ENCODE peak calls at places on chromosomes 16 and 17, in seven cellular contexts. V, W, D, M, U, S and Y are unnamed samples.

GRCh38 chr16:86033016-86033474 is 134.1 kb downstream of the IRF8 start:
- DNase-seq in V (no peak), W (peak; percentile 36), D (no peak), M (no peak), U (no peak), S (no peak), Y (no peak)

GRCh38 chr17:49996495-49997255 is 1.7 kb upstream of the DLX3 start:
- DNase-seq in V (peak; percentile 46), W (no peak), D (no peak), M (peak; percentile 51), U (no peak), S (peak; percentile 78), Y (no peak)

GRCh38 chr16:61024180-61024900 is 1011.9 kb downstream of the CDH8 start:
- DNase-seq in V (no peak), W (no peak), D (no peak), M (no peak), U (no peak), S (no peak), Y (no peak)

GRCh38 chr16:3961449-3961849 is 80.9 kb upstream of the CREBBP start:
- DNase-seq in V (no peak), W (no peak), D (peak; percentile 58), M (no peak), U (no peak), S (peak; percentile 3), Y (no peak)

GRCh38 chr17:2374549-2375285 is 26.1 kb downstream of the MNT start:
- DNase-seq in V (no peak), W (no peak), D (no peak), M (no peak), U (no peak), S (no peak), Y (no peak)

GRCh38 chr17:20127660-20128413 is 118.7 kb downstream of the SPECC1 start:
- DNase-seq in V (no peak), W (no peak), D (peak; percentile 38), M (no peak), U (no peak), S (peak; percentile 49), Y (no peak)

GRCh38 chr16:3023415-3023668 is 400 bp downstream of the HCFC1R1 start:
- DNase-seq in V (peak; percentile 47), W (peak; percentile 62), D (peak; percentile 77), M (peak; percentile 46), U (peak; percentile 75), S (peak; percentile 87), Y (no peak)

GRCh38 chr17:80984749-80985148 is 6.9 kb upstream of the CHMP6 start:
- DNase-seq in V (no peak), W (no peak), D (peak; percentile 98), M (no peak), U (no peak), S (no peak), Y (no peak)

GRCh38 chr17:55496094-55496881 is 15.0 kb downstream of the SMIM36 start:
- DNase-seq in V (peak; percentile 34), W (peak; percentile 56), D (peak; percentile 29), M (no peak), U (no peak), S (no peak), Y (no peak)

GRCh38 chr17:32341141-32341856 is 674 bp downstream of the C17orf75 start:
- DNase-seq in V (no peak), W (no peak), D (no peak), M (peak; percentile 63), U (no peak), S (peak; percentile 26), Y (no peak)

GRCh38 chr16:70693231-70693671 is 7.4 kb upstream of the MTSS2 start:
- DNase-seq in V (peak; percentile 64), W (no peak), D (peak; percentile 56), M (peak; percentile 3), U (peak; percentile 80), S (no peak), Y (no peak)

GRCh38 chr16:1757714-1758461 is 13.5 kb downstream of the NME3 start:
- DNase-seq in V (no peak), W (no peak), D (no peak), M (no peak), U (no peak), S (no peak), Y (no peak)

GRCh38 chr17:80838381-80839345 is 153.0 kb upstream of the CHMP6 start:
- DNase-seq in V (peak; percentile 11), W (no peak), D (no peak), M (no peak), U (no peak), S (no peak), Y (no peak)

GRCh38 chr17:12686486-12686885 is 20.8 kb downstream of the MYOCD start:
- DNase-seq in V (no peak), W (no peak), D (no peak), M (no peak), U (no peak), S (no peak), Y (no peak)
- TF ChIP-seq CTCF in V (no peak), W (no peak), D (no peak), M (no peak), U (no peak), S (no peak), Y (no peak)

GRCh38 chr16:31215287-31216115 is 1.4 kb downstream of the PYDC1 start:
- DNase-seq in V (peak; percentile 62), W (peak; percentile 76), D (peak; percentile 33), M (peak; percentile 47), U (peak; percentile 61), S (peak; percentile 57), Y (no peak)
- H3K4me3 ChIP-seq in V (peak overlapping the region; percentile 71), W (peak overlapping the region; percentile 43), D (peak overlapping the region; percentile 49), M (peak overlapping the region; percentile 24), U (peak overlapping the region; percentile 57), S (peak overlapping the region; percentile 68), Y (no peak overlapping the region)

GRCh38 chr16:66166451-66166850 is 200.0 kb upstream of the CDH5 start:
- DNase-seq in V (no peak), W (peak; percentile 60), D (no peak), M (no peak), U (no peak), S (no peak), Y (no peak)

GRCh38 chr16:66169817-66170216 is 196.7 kb upstream of the CDH5 start:
- DNase-seq in V (no peak), W (no peak), D (no peak), M (no peak), U (no peak), S (no peak), Y (no peak)

GRCh38 chr16:66165879-66166278 is 200.6 kb upstream of the CDH5 start:
- DNase-seq in V (no peak), W (no peak), D (no peak), M (no peak), U (no peak), S (no peak), Y (no peak)

GRCh38 chr16:66168777-66169176 is 197.7 kb upstream of the CDH5 start:
- DNase-seq in V (no peak), W (no peak), D (no peak), M (no peak), U (no peak), S (no peak), Y (no peak)

GRCh38 chr16:66167564-66168291 is 198.8 kb upstream of the CDH5 start:
- DNase-seq in V (no peak), W (no peak), D (no peak), M (no peak), U (no peak), S (peak; percentile 7), Y (no peak)
- TF ChIP-seq CTCF in V (peak; percentile 29), W (peak; percentile 40), D (peak; percentile 46), M (no peak), U (no peak), S (peak; percentile 43), Y (no peak)

GRCh38 chr17:63700528-63701441 is 860 bp upstream of the LIMD2 start:
- DNase-seq in V (peak; percentile 69), W (no peak), D (peak; percentile 54), M (peak; percentile 76), U (peak; percentile 89), S (no peak), Y (no peak)
- H3K4me3 ChIP-seq in V (peak overlapping the region; percentile 74), W (peak overlapping the region; percentile 59), D (peak overlapping the region; percentile 46), M (peak overlapping the region; percentile 93), U (peak overlapping the region; percentile 63), S (peak overlapping the region; percentile 75), Y (peak overlapping the region; percentile 63)

GRCh38 chr17:38869647-38870258 is at the start of gene LASP1:
- DNase-seq in V (peak; percentile 90), W (peak; percentile 89), D (peak; percentile 88), M (peak; percentile 86), U (peak; percentile 90), S (peak; percentile 83), Y (no peak)

GRCh38 chr17:38868095-38868967 is 1.5 kb upstream of the LASP1 start:
- DNase-seq in V (peak; percentile 77), W (peak; percentile 69), D (peak; percentile 55), M (no peak), U (peak; percentile 69), S (no peak), Y (no peak)

GRCh38 chr17:38870259-38871165 is 654 bp downstream of the LASP1 start:
- DNase-seq in V (peak; percentile 79), W (peak; percentile 72), D (peak; percentile 58), M (peak; percentile 73), U (peak; percentile 81), S (peak; percentile 19), Y (no peak)

GRCh38 chr17:38867179-38867994 is 2.5 kb upstream of the LASP1 start:
- DNase-seq in V (peak; percentile 58), W (peak; percentile 80), D (peak; percentile 68), M (peak; percentile 58), U (peak; percentile 66), S (peak; percentile 64), Y (no peak)

GRCh38 chr17:38868968-38869646 is 751 bp upstream of the LASP1 start:
- DNase-seq in V (peak; percentile 85), W (peak; percentile 92), D (peak; percentile 87), M (peak; percentile 87), U (peak; percentile 86), S (peak; percentile 87), Y (no peak)
- TF ChIP-seq CTCF in V (peak; percentile 41), W (peak; percentile 20), D (peak; percentile 48), M (no peak), U (no peak), S (peak; percentile 47), Y (peak; percentile 40)

GRCh38 chr16:23145186-23145585 is 4.1 kb downstream of the USP31 start:
- DNase-seq in V (no peak), W (no peak), D (no peak), M (no peak), U (no peak), S (peak; percentile 11), Y (no peak)
- H3K4me3 ChIP-seq in V (no peak overlapping the region), W (no peak overlapping the region), D (no peak overlapping the region), M (no peak overlapping the region), U (no peak overlapping the region), S (peak overlapping the region; percentile 38), Y (no peak overlapping the region)

DNA sequence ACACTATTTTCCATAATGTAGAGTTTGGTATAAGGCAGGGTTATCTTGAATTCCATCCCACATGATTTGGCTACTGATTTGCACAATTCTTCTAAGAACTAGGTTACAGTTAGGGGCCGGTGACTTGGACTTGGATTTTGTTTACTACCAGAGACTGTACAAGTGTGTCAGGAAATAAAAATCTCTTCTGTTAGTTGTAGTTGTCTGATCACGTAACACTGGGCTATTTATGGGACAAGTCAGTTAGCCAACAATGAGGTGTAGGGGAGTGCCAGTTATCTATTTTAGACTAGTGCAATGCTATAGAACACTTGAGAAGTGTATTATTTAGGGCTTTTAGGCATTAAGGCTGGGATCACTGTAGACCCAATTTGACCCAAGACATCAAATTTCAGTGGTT is 39.7 kb upstream of the GHDC start:
- DNase-seq in V (no peak), W (no peak), D (no peak), M (no peak), U (no peak), S (no peak), Y (no peak)
- TF ChIP-seq CTCF in V (no peak), W (no peak), D (no peak), M (no peak), U (no peak), S (no peak), Y (no peak)